ENCODE peak calls at places on chromosome 11, in six cellular contexts. I, X, N, U, K and H are unnamed samples.
A peak's percentile ranks its signal among the peaks of the same experiment; 100 is the strongest.

GRCh38 chr11:61972796-61973602 is 5.6 kb upstream of the FTH1 start:
- DNase-seq in I (no peak), X (peak; percentile 79), N (peak; percentile 4), U (no peak), K (no peak), H (no peak)

GRCh38 chr11:21710791-21711190 is 482.1 kb upstream of the ANO5 start:
- DNase-seq in I (no peak), X (no peak), N (no peak), U (no peak), K (no peak), H (no peak)

GRCh38 chr11:34439521-34440258 is 956 bp downstream of the CAT start:
- DNase-seq in I (no peak), X (no peak), N (no peak), U (peak; percentile 11), K (no peak), H (no peak)

GRCh38 chr11:109963101-109963500 is 130.1 kb upstream of the ZC3H12C start:
- DNase-seq in I (no peak), X (no peak), N (no peak), U (no peak), K (no peak), H (no peak)

GRCh38 chr11:121467965-121468364 is 15.2 kb upstream of the SORL1-AS1 start:
- DNase-seq in I (no peak), X (no peak), N (no peak), U (no peak), K (no peak), H (no peak)

GRCh38 chr11:8531312-8531711 is 62.7 kb downstream of the STK33 start:
- DNase-seq in I (no peak), X (no peak), N (no peak), U (no peak), K (no peak), H (no peak)

GRCh38 chr11:27786864-27787263 is 86.6 kb upstream of the BDNF start:
- DNase-seq in I (no peak), X (no peak), N (no peak), U (no peak), K (no peak), H (no peak)

GRCh38 chr11:122339661-122340060 is 223.6 kb upstream of the BLID start:
- DNase-seq in I (no peak), X (no peak), N (no peak), U (no peak), K (no peak), H (no peak)

GRCh38 chr11:76783901-76784813 is 1.0 kb downstream of the TSKU start:
- DNase-seq in I (no peak), X (peak; percentile 73), N (peak; percentile 89), U (peak; percentile 45), K (peak; percentile 81), H (no peak)

GRCh38 chr11:1571760-1572199 is 291 bp downstream of the DUSP8 start:
- DNase-seq in I (no peak), X (no peak), N (no peak), U (no peak), K (no peak), H (no peak)

GRCh38 chr11:1572200-1573076 is at the start of gene DUSP8:
- DNase-seq in I (peak; percentile 88), X (peak; percentile 90), N (peak; percentile 98), U (peak; percentile 95), K (peak; percentile 96), H (peak; percentile 95)

GRCh38 chr11:1570531-1570895 is 1.6 kb downstream of the DUSP8 start:
- DNase-seq in I (no peak), X (no peak), N (no peak), U (no peak), K (peak; percentile 63), H (no peak)

GRCh38 chr11:1570001-1570453 is 2.0 kb downstream of the DUSP8 start:
- DNase-seq in I (no peak), X (no peak), N (no peak), U (no peak), K (peak; percentile 69), H (no peak)

DNA sequence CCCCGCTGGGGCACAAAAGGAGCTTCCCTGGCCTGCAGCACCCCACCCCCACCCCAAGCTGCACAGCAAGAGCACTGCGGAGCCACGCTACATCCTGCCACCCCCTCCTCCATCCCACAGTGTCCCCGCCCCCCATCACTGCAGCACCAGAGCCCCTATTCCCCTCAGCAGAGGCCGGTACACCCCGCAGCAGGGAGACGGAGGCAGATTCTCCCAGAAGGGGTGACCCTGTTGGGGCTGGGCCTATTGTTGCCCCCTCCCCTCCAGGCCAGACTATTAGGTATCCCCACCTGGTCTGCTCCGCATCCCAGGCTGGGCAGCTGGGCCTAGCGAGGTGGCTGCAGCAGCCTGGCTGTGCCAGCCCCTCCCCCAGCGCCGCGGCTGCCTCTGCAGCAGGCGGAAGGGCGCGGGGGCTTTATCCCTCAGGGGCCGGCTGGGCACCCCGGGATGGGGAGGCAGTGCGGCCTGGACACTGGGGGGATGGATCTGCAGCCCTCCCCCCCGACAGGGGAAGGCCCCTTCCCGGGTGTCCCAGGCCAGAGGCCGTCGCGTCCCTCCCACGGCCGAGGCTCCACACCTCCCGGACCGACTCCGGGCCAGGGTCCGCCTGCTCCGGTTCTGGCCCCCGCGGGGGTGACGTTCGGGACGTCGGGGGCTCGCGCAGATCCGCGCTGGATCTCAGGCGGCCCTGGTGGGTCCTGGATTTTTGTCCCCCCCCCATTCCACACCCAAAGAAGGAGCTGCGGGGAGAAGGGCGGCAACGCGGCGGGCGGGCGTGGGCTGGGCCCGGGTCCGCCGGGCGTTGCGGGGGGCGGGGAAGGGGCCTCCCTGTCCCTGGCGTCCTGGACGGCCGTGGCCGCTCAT is 943 bp downstream of the DUSP8 start:
- DNase-seq in I (no peak), X (no peak), N (no peak), U (no peak), K (peak; percentile 75), H (no peak)
- TF ChIP-seq EP300 in I (no peak), X (no peak), N (no peak), U (no peak), K (no peak), H (no peak)

GRCh38 chr11:40281055-40281580 is 1178.3 kb downstream of the LRRC4C start:
- DNase-seq in I (no peak), X (no peak), N (no peak), U (no peak), K (no peak), H (no peak)
- TF ChIP-seq EP300 in I (no peak), X (no peak), N (no peak), U (no peak), K (no peak), H (no peak)

DNA sequence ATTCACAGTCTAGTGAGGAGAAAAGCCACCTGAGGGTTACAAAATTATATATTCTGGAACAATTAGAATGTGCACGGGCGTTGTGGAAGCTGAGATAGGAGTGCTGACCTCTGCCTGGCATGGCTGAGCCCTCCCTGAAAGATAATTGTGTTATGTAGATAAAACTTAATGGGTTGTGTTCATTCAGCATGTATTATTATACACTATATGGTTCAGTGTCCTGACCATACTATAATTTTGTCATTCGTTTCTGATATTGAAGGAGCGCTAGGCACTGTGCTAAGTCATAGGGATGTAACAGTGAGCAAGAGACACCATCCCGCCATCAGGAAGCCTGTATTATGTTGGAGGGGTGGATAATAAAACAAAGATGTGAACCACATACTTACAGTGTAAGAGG is 3.8 kb downstream of the ACAT1 start:
- DNase-seq in I (no peak), X (no peak), N (no peak), U (no peak), K (no peak), H (no peak)
- TF ChIP-seq EP300 in I (no peak), X (no peak), N (no peak), U (no peak), K (no peak), H (no peak)

GRCh38 chr11:6401439-6401838 is 11.2 kb downstream of the SMPD1 start:
- DNase-seq in I (no peak), X (no peak), N (no peak), U (no peak), K (no peak), H (no peak)
- TF ChIP-seq EP300 in I (no peak), X (no peak), N (no peak), U (no peak), K (no peak), H (no peak)

DNA sequence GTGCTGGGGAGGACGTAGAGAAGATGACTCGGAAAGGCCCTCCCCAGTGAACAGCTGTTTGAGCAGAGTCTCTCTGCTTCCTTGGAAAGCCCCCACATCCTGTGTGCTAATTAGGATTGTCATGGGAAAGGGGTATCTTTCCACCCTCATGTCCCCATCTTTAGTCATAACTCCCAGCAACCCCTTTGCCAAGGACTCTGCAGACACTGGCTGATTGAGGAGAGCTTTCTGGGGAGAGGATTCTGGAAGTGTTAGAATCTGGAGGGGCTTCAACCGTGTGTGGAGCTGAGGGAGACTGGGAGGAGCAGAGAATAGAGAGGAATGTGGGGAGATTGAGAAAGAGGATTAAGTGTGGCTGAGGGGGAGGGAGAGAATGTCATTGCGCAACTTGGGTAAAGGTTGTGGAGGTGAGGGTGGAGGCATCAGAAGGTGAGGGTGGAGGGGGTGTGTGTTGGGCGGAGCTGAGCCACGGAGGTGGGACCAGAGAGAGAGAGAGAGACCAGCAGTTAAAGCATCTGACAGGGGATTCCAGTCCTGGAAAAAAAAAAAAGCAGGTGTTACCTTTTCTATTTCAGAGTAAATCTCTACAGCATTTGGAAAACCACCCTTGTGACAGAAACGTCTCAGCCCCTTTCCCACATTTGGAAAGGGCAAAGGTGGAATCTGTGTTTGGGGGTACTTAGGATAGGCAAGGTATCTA is 2.2 kb downstream of the DTX4 start:
- DNase-seq in I (no peak), X (no peak), N (no peak), U (peak; percentile 88), K (peak; percentile 74), H (peak; percentile 83)
- TF ChIP-seq EP300 in I (no peak), X (no peak), N (no peak), U (no peak), K (no peak), H (no peak)

GRCh38 chr11:83473771-83474170 is 187.6 kb upstream of the CCDC90B start:
- DNase-seq in I (no peak), X (no peak), N (no peak), U (no peak), K (no peak), H (no peak)

GRCh38 chr11:83475741-83476140 is 189.6 kb upstream of the CCDC90B start:
- DNase-seq in I (no peak), X (no peak), N (no peak), U (no peak), K (no peak), H (no peak)

GRCh38 chr11:83467841-83468240 is 181.7 kb upstream of the CCDC90B start:
- DNase-seq in I (no peak), X (no peak), N (no peak), U (no peak), K (no peak), H (no peak)

GRCh38 chr11:83472831-83473230 is 186.7 kb upstream of the CCDC90B start:
- DNase-seq in I (no peak), X (no peak), N (no peak), U (no peak), K (no peak), H (no peak)

GRCh38 chr11:83472328-83472727 is 186.2 kb upstream of the CCDC90B start:
- DNase-seq in I (no peak), X (no peak), N (no peak), U (no peak), K (no peak), H (no peak)
- TF ChIP-seq EP300 in I (no peak), X (no peak), N (no peak), U (no peak), K (no peak), H (no peak)